ENCODE peak calls at places on chromosome 18, in eight cellular contexts. E is SJCRH30; A is T-helper 9 cell; G is dermis microvascular lymphatic vessel endothelial cell; Q is H54; Y is neural progenitor cell; D is T1000; J is stimulated activated CD8-positive, alpha-beta memory T cell treated with anti-CD3 and anti-CD28 coated beads, Interleukin-7, amount 100 ng/mL, for 1 hour. X is an unnamed sample.
A peak's percentile ranks its signal among the peaks of the same experiment; 100 is the strongest.

GRCh38 chr18:58649966-58650816 is 21.1 kb upstream of the MALT1 start:
- DNase-seq in Q (no peak), D (no peak), A (no peak), E (no peak), G (no peak), Y (no peak), J (no peak), X (no peak)

GRCh38 chr18:3265564-3266033 is 3.7 kb downstream of the MYL12B start:
- DNase-seq in Q (no peak), E (no peak), Y (peak; percentile 17), D (no peak), J (no peak), A (no peak), G (peak; percentile 70), X (no peak)

GRCh38 chr18:62848946-62849345 is 133.6 kb downstream of the PHLPP1 start:
- DNase-seq in G (no peak), Y (no peak), J (no peak), E (no peak), D (no peak), A (no peak), Q (no peak), X (no peak)

GRCh38 chr18:28171837-28172236 is 5.1 kb downstream of the CDH2 start:
- DNase-seq in Y (no peak), D (no peak), J (no peak), A (no peak), G (no peak), Q (no peak), E (no peak), X (no peak)

GRCh38 chr18:32042337-32042736 is 23.7 kb downstream of the RNF125 start:
- DNase-seq in A (no peak), D (no peak), J (no peak), Q (no peak), G (no peak), Y (no peak), E (no peak), X (no peak)

GRCh38 chr18:48408111-48408726 is 964 bp downstream of the ZBTB7C start:
- DNase-seq in A (no peak), J (no peak), D (no peak), E (no peak), Q (no peak), Y (peak; percentile 33), G (peak; percentile 3), X (no peak)

GRCh38 chr18:59990121-59990818 is 90.5 kb downstream of the PMAIP1 start:
- DNase-seq in A (no peak), E (no peak), Y (no peak), Q (no peak), G (no peak), J (no peak), D (no peak), X (no peak)

GRCh38 chr18:61991836-61992235 is 99.0 kb upstream of the RNF152 start:
- DNase-seq in Y (no peak), Q (no peak), A (no peak), G (no peak), E (peak; percentile 47), J (no peak), D (no peak), X (no peak)

GRCh38 chr18:26909599-26910290 is 44.2 kb upstream of the AQP4 start:
- DNase-seq in J (no peak), A (no peak), E (no peak), Y (no peak), Q (no peak), D (no peak), G (no peak), X (no peak)

GRCh38 chr18:2814928-2815327 is 31.9 kb upstream of the EMILIN2 start:
- DNase-seq in E (no peak), Q (no peak), A (no peak), D (no peak), Y (no peak), J (no peak), G (no peak), X (no peak)

GRCh38 chr18:51066273-51066672 is 36.3 kb downstream of the SMAD4 start:
- DNase-seq in Q (no peak), E (no peak), J (no peak), D (no peak), A (no peak), Y (no peak), G (no peak), X (no peak)

GRCh38 chr18:44937985-44938384 is 257.3 kb downstream of the SETBP1 start:
- DNase-seq in E (no peak), J (no peak), Y (peak; percentile 9), D (no peak), Q (no peak), A (no peak), G (no peak), X (no peak)

GRCh38 chr18:50749421-50749820 is 70.4 kb downstream of the MRO start:
- DNase-seq in Y (no peak), J (no peak), E (no peak), A (no peak), D (no peak), Q (no peak), G (no peak), X (no peak)

GRCh38 chr18:63730788-63731187 is 28.0 kb downstream of the SERPINB11 start:
- DNase-seq in Q (no peak), A (no peak), D (no peak), E (no peak), Y (peak; percentile 6), J (no peak), G (no peak), X (peak; percentile 9)

GRCh38 chr18:51054764-51055163 is 24.8 kb downstream of the SMAD4 start:
- DNase-seq in Q (no peak), J (no peak), Y (no peak), E (no peak), A (no peak), D (no peak), G (no peak), X (no peak)

GRCh38 chr18:47817017-47817911 is 113.2 kb downstream of the SMAD2 start:
- DNase-seq in Q (no peak), E (no peak), J (no peak), D (no peak), G (no peak), A (no peak), Y (no peak), X (no peak)

GRCh38 chr18:43719264-43719795 is 442.0 kb upstream of the SYT4 start:
- DNase-seq in E (no peak), Q (no peak), D (no peak), J (no peak), Y (no peak), G (no peak), A (no peak), X (no peak)

GRCh38 chr18:551404-552061 is 28.6 kb upstream of the CETN1 start:
- DNase-seq in J (no peak), Q (no peak), A (no peak), E (no peak), D (no peak), G (no peak), Y (no peak), X (no peak)

GRCh38 chr18:22674300-22674699 is 256.6 kb upstream of the CTAGE1 start:
- DNase-seq in E (no peak), Y (no peak), A (no peak), D (peak; percentile 35), Q (peak; percentile 32), J (no peak), G (peak; percentile 92), X (no peak)

GRCh38 chr18:13543144-13543543 is 183.2 kb downstream of the FAM210A start:
- DNase-seq in G (no peak), Y (no peak), D (no peak), E (no peak), Q (no peak), A (no peak), J (no peak), X (no peak)

GRCh38 chr18:2657043-2657512 is 1.6 kb downstream of the SMCHD1 start:
- DNase-seq in Q (no peak), A (no peak), G (peak; percentile 5), E (peak; percentile 17), Y (peak; percentile 43), J (no peak), D (no peak), X (no peak)

GRCh38 chr18:57998461-57998860 is 45.6 kb upstream of the NEDD4L start:
- DNase-seq in Q (no peak), A (no peak), D (no peak), G (no peak), Y (no peak), E (no peak), J (no peak), X (no peak)

GRCh38 chr18:21656402-21656801 is 44.3 kb downstream of the SNRPD1 start:
- DNase-seq in Q (no peak), A (no peak), Y (no peak), G (peak; percentile 50), D (no peak), J (no peak), E (no peak), X (no peak)

GRCh38 chr18:59846814-59847490 is 52.8 kb upstream of the PMAIP1 start:
- DNase-seq in Q (peak; percentile 44), D (peak; percentile 33), J (no peak), E (no peak), Y (no peak), G (peak; percentile 74), A (no peak), X (no peak)

GRCh38 chr18:58247363-58247834 is 203.4 kb downstream of the NEDD4L start:
- DNase-seq in Q (no peak), Y (peak; percentile 66), D (no peak), G (peak; percentile 75), A (no peak), E (no peak), J (no peak), X (no peak)

GRCh38 chr18:1394966-1395365 is 490.3 kb downstream of the ADCYAP1 start:
- DNase-seq in A (no peak), J (no peak), Y (no peak), G (no peak), Q (no peak), D (no peak), E (no peak), X (no peak)

GRCh38 chr18:9508446-9509025 is 33.2 kb downstream of the RALBP1 start:
- DNase-seq in J (no peak), D (no peak), G (no peak), Y (no peak), E (no peak), A (no peak), Q (no peak), X (no peak)

GRCh38 chr18:79549638-79550000 is 130.0 kb upstream of the CTDP1 start:
- DNase-seq in E (no peak), Y (no peak), Q (no peak), J (no peak), D (no peak), G (no peak), A (no peak), X (no peak)

GRCh38 chr18:23071285-23071684 is 64.0 kb upstream of the CABLES1 start:
- DNase-seq in Q (no peak), A (peak; percentile 66), Y (no peak), E (no peak), G (no peak), J (peak; percentile 60), D (no peak), X (no peak)

GRCh38 chr18:65835881-65836280 is 85.1 kb downstream of the CDH7 start:
- DNase-seq in E (no peak), Y (no peak), D (no peak), G (no peak), Q (no peak), J (no peak), A (no peak), X (no peak)